ENCODE peak calls at places on chromosomes 11 and 22, in ten cellular contexts. F is kidney, I is uterus, N is left ventricle myocardium inferior, E is WERI-Rb-1, W is Caco-2, Q is colonic mucosa, U is cardiac muscle cell, G is kidney epithelial cell, P is stomach. O is an unnamed sample.

GRCh38 chr22:33914699-33915098 is 5.6 kb downstream of the LARGE1 start:
- DNase-seq in G (no peak), N (no peak), P (no peak), U (no peak), W (no peak), F (no peak), E (no peak), Q (no peak), I (no peak), O (no peak)

GRCh38 chr11:17508306-17508705 is 31.7 kb upstream of the ABCC8 start:
- DNase-seq in Q (no peak), P (no peak), G (peak; percentile 26), I (no peak), U (peak; percentile 13), E (no peak), F (peak; percentile 68), N (no peak), W (no peak), O (no peak)

GRCh38 chr11:33620423-33621120 is 80.1 kb downstream of the C11orf91 start:
- DNase-seq in W (no peak), F (no peak), N (no peak), U (peak; percentile 44), P (no peak), E (no peak), Q (no peak), I (no peak), G (peak; percentile 47), O (no peak)

GRCh38 chr22:35330258-35330861 is 30.7 kb downstream of the TOM1 start:
- DNase-seq in G (no peak), W (no peak), N (peak; percentile 90), P (peak; percentile 63), U (peak; percentile 95), E (no peak), F (peak; percentile 93), I (peak; percentile 89), Q (peak; percentile 70), O (no peak)

GRCh38 chr22:50444663-50445062 is 30.2 kb downstream of the SBF1 start:
- DNase-seq in G (peak; percentile 29), E (no peak), Q (peak; percentile 47), W (no peak), I (no peak), N (no peak), P (peak; percentile 84), U (peak; percentile 71), F (peak; percentile 76), O (no peak)

GRCh38 chr11:63489879-63490278 is 1.1 kb downstream of the PLAAT5 start:
- DNase-seq in Q (no peak), G (peak; percentile 61), F (no peak), I (no peak), P (no peak), N (no peak), U (peak; percentile 78), E (no peak), W (no peak), O (peak; percentile 88)

GRCh38 chr11:57116654-57117053 is 65.1 kb upstream of the LRRC55 start:
- DNase-seq in G (no peak), N (peak; percentile 19), E (peak; percentile 46), F (no peak), W (peak; percentile 49), P (peak; percentile 29), U (peak; percentile 68), I (no peak), Q (peak; percentile 41), O (peak; percentile 55)

GRCh38 chr22:27994481-27995331 is 75.7 kb upstream of the PITPNB start:
- DNase-seq in E (no peak), P (no peak), F (no peak), W (peak; percentile 19), U (no peak), N (no peak), I (no peak), Q (no peak), G (no peak), O (no peak)

GRCh38 chr11:61732705-61733104 is 19.7 kb upstream of the MYRF start:
- DNase-seq in F (no peak), Q (no peak), G (no peak), P (no peak), N (no peak), I (no peak), W (no peak), U (no peak), E (no peak), O (no peak)

GRCh38 chr11:56855217-56855616 is 106.7 kb upstream of the OR9G4 start:
- DNase-seq in W (no peak), F (no peak), Q (peak; percentile 51), G (no peak), I (no peak), U (no peak), P (peak; percentile 33), E (no peak), N (no peak), O (no peak)

GRCh38 chr11:104581246-104581980 is 316.8 kb downstream of the CASP12 start:
- DNase-seq in W (no peak), I (no peak), F (no peak), G (no peak), P (no peak), Q (no peak), E (no peak), U (no peak), N (no peak), O (no peak)

GRCh38 chr11:60985991-60986915 is 14.8 kb downstream of the CD6 start:
- DNase-seq in W (peak; percentile 1), N (no peak), I (no peak), U (peak; percentile 31), P (peak; percentile 76), Q (peak; percentile 69), F (no peak), G (no peak), E (no peak), O (no peak)

GRCh38 chr11:103967985-103968384 is 68.5 kb upstream of the DDI1 start:
- DNase-seq in Q (no peak), P (no peak), U (no peak), N (no peak), I (no peak), E (no peak), F (no peak), G (no peak), W (no peak), O (no peak)

GRCh38 chr11:123193742-123194141 is 1.3 kb downstream of the CLMP start:
- DNase-seq in G (no peak), N (no peak), F (no peak), I (no peak), Q (no peak), E (no peak), P (no peak), U (no peak), W (no peak), O (no peak)
- H3K4me3 ChIP-seq in G (peak overlapping the region; percentile 57), N (peak overlapping the region; percentile 62), F (no peak overlapping the region), I (peak overlapping the region; percentile 50), Q (no peak overlapping the region), E (no peak overlapping the region), P (peak overlapping the region; percentile 52), U (no peak overlapping the region), W (peak overlapping the region; percentile 58), O (no peak overlapping the region)

DNA sequence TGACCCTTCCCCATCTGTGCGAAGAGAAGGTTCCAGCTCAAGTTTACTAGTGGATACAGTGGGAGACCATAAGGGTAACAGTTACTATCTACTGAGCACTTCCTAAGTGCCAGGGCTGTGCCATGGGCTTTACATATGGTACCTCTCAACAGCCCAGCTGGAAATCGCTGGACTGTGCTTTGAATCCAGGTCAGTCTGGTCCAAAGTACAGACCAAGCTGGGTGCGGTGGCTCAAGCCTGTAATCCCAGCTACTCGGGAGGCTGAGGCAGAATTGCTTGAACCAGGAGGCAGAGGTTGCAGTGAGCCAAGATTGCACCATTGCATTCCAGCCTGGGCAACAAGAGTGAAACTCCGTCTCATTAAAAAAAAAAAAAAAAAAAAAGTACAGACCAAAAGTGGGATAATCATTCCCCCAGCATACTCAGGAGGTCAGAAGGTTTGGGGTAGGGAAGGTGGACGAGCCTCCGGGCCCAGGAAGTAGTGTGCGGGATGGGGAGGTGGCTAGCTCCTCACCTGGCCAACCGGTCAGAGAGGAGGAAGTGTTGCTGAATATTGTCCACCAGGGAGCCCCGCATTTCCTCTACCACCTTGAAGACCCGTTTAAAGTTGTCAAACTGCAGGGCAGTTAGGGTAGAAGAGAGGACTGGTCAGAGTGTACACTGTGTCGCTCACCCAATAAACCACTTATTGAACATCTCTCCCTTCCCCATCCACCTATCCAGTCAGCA is 2.3 kb downstream of the FIBP start:
- DNase-seq in I (no peak), Q (no peak), N (no peak), P (no peak), F (peak; percentile 45), W (no peak), U (no peak), E (no peak), G (no peak), O (no peak)
- H3K36me3 ChIP-seq in I (no peaks in the 10 kb centered on the region), Q (peaks cover 7% of the 10 kb centered on the region), N (peaks cover 44% of the 10 kb centered on the region), P (peaks cover 44% of the 10 kb centered on the region), F (peaks cover 5% of the 10 kb centered on the region), W (peaks cover 4% of the 10 kb centered on the region), U (peaks cover 19% of the 10 kb centered on the region), E (peaks cover 52% of the 10 kb centered on the region), G (peaks cover 11% of the 10 kb centered on the region), O (peaks cover 52% of the 10 kb centered on the region)

GRCh38 chr11:68881320-68881719 is 22.3 kb downstream of the MRPL21 start:
- DNase-seq in U (no peak), N (no peak), W (no peak), F (no peak), E (no peak), G (no peak), P (no peak), Q (no peak), I (no peak), O (no peak)
- H3K4me3 ChIP-seq in U (no peak overlapping the region), N (no peak overlapping the region), W (no peak overlapping the region), F (no peak overlapping the region), E (no peak overlapping the region), G (no peak overlapping the region), P (no peak overlapping the region), Q (no peak overlapping the region), I (no peak overlapping the region), O (no peak overlapping the region)

DNA sequence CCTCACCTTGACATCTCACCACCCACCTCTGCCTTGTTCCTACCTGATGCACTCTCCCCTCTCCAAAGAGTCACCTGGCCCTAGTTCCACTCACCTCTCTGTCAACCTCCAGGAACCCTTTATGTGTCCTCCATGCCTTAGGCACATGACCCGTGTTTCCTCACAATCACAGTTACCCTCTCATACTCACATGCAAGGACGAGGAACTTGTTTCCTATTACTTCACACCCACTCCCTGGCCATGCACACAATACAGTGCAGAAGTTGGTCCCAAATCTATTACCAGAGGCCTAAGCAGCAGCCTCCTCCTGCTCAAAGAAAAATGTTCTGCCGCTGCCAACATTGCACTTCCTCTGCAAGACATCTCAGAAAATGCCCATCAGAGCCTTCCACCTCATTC is 63.7 kb downstream of the KCNJ1 start:
- DNase-seq in N (no peak), E (no peak), F (no peak), I (no peak), W (no peak), Q (no peak), G (no peak), U (peak; percentile 20), P (no peak), O (no peak)
- H3K36me3 ChIP-seq in N (peaks cover 18% of the 10 kb centered on the region), E (no peaks in the 10 kb centered on the region), F (no peaks in the 10 kb centered on the region), I (no peaks in the 10 kb centered on the region), W (no peaks in the 10 kb centered on the region), Q (no peaks in the 10 kb centered on the region), G (no peaks in the 10 kb centered on the region), U (no peaks in the 10 kb centered on the region), P (peaks cover 8% of the 10 kb centered on the region), O (no peaks in the 10 kb centered on the region)

O was measured in HAP-1.